ENCODE peak calls at places on chromosomes 1 and 21, in nine cellular contexts. D is body of pancreas, B is lower lobe of right lung, A is cardiac muscle cell, Z is right atrium auricular region, H is left ventricle myocardium inferior, T is HCT116, I is fibroblast of lung, C is uterus. R is an unnamed sample.
A peak's percentile ranks its signal among the peaks of the same experiment; 100 is the strongest.

GRCh38 chr1:227378876-227379554 is 60.7 kb upstream of the CDC42BPA start:
- DNase-seq in D (no peak), B (no peak), A (no peak), Z (no peak), H (no peak), T (no peak), I (no peak), C (no peak), R (no peak)

GRCh38 chr21:45737485-45738166 is 94.1 kb downstream of the PCBP3 start:
- DNase-seq in D (no peak), B (no peak), A (no peak), Z (no peak), H (no peak), T (no peak), I (no peak), C (no peak), R (no peak)

GRCh38 chr1:5999711-6000443 is 7.7 kb upstream of the NPHP4 start:
- DNase-seq in D (no peak), B (peak; percentile 35), A (no peak), Z (no peak), H (peak; percentile 22), T (no peak), I (no peak), C (no peak), R (no peak)

GRCh38 chr1:153541641-153542569 is 1.2 kb upstream of the S100A5 start:
- DNase-seq in D (no peak), B (no peak), A (no peak), Z (no peak), H (no peak), T (no peak), I (no peak), C (no peak), R (no peak)

GRCh38 chr1:6222644-6223043 is 13.1 kb downstream of the ICMT start:
- DNase-seq in D (no peak), B (no peak), A (no peak), Z (peak; percentile 81), H (peak; percentile 72), T (no peak), I (peak; percentile 72), C (peak; percentile 56), R (no peak)

GRCh38 chr1:150221552-150221951 is 14.4 kb downstream of the ANP32E start:
- DNase-seq in D (no peak), B (no peak), A (no peak), Z (no peak), H (no peak), T (peak; percentile 7), I (peak; percentile 57), C (no peak), R (no peak)

GRCh38 chr1:36807262-36807661 is 227.1 kb downstream of the GRIK3 start:
- DNase-seq in D (no peak), B (no peak), A (no peak), Z (no peak), H (no peak), T (no peak), I (no peak), C (no peak), R (no peak)

GRCh38 chr1:119711804-119712341 is at the start of gene PHGDH:
- DNase-seq in D (peak; percentile 78), B (peak; percentile 74), A (peak; percentile 80), Z (peak; percentile 78), H (peak; percentile 62), T (peak; percentile 80), I (peak; percentile 90), C (peak; percentile 76), R (peak; percentile 78)

GRCh38 chr1:94039871-94040569 is 80.9 kb downstream of the ABCA4 start:
- DNase-seq in D (no peak), B (no peak), A (no peak), Z (no peak), H (peak; percentile 50), T (no peak), I (peak; percentile 50), C (no peak), R (no peak)

GRCh38 chr1:201471772-201472171 is 2.8 kb upstream of the PHLDA3 start:
- DNase-seq in D (no peak), B (no peak), A (no peak), Z (no peak), H (no peak), T (no peak), I (peak; percentile 80), C (no peak), R (no peak)

GRCh38 chr1:76443217-76443616 is 368.7 kb downstream of the ST6GALNAC3 start:
- DNase-seq in D (no peak), B (no peak), A (no peak), Z (no peak), H (no peak), T (no peak), I (no peak), C (no peak), R (no peak)

GRCh38 chr1:224170748-224171478 is 12.1 kb upstream of the DEGS1 start:
- DNase-seq in D (no peak), B (peak; percentile 66), A (no peak), Z (no peak), H (no peak), T (no peak), I (no peak), C (no peak), R (no peak)

GRCh38 chr1:74684301-74684700 is 10.7 kb upstream of the ERICH3 start:
- DNase-seq in D (no peak), B (no peak), A (no peak), Z (no peak), H (no peak), T (no peak), I (no peak), C (no peak), R (no peak)

GRCh38 chr1:74693473-74693872 is 19.9 kb upstream of the ERICH3 start:
- DNase-seq in D (no peak), B (no peak), A (no peak), Z (no peak), H (no peak), T (no peak), I (no peak), C (no peak), R (no peak)

GRCh38 chr1:74690909-74691308 is 17.3 kb upstream of the ERICH3 start:
- DNase-seq in D (no peak), B (no peak), A (no peak), Z (no peak), H (no peak), T (no peak), I (no peak), C (no peak), R (no peak)

GRCh38 chr1:74686941-74687340 is 13.3 kb upstream of the ERICH3 start:
- DNase-seq in D (no peak), B (no peak), A (no peak), Z (no peak), H (no peak), T (no peak), I (no peak), C (no peak), R (no peak)

DNA sequence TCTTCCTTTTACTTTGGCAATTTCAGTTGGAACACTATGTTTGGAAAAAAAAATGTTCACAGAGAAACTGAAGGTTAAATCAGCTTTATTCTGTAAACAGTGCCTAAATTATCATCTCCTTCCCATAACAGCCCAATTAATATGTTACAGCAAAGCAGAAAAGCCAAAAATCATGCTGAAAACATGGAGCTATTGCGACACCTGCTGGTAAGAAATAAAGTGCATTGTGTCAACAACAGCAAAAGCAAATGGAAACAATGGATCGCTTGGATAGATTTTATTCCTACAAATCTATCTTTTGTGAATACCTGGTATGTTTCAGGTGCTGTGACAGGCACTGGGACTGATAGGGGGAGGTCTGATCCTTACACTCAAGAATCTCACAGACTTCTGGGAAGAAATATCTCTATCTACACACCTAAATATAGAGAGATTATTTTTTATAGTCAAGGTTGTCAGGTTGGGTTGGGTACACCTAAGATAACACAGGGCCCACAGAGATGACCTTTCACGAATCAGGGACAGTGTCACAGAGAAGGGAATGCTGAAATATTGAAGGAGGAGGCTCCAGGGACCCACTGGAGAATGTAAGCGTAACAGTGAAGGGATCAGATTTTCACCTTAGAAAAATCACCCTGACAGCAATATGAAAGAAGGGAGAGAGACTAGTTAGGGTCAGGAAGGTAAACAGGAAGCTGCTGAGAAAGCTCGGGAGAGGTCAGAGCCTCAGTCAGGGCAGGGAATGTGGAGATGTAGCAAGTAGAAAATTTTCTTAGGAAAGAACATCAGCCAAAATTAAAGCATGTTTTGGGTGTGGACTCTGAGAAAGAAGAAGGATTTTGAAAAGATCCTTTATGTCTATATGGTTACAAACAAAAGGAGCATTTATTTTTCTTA is 16.5 kb upstream of the ERICH3 start:
- DNase-seq in D (peak; percentile 54), B (no peak), A (peak; percentile 77), Z (no peak), H (no peak), T (peak; percentile 32), I (peak; percentile 65), C (peak; percentile 45), R (no peak)
- H3K27ac ChIP-seq in D (no peak overlapping the region), B (no peak overlapping the region), A (no peak overlapping the region), Z (no peak overlapping the region), H (no peak overlapping the region), T (no peak overlapping the region), I (no peak overlapping the region), C (no peak overlapping the region), R (no peak overlapping the region)

DNA sequence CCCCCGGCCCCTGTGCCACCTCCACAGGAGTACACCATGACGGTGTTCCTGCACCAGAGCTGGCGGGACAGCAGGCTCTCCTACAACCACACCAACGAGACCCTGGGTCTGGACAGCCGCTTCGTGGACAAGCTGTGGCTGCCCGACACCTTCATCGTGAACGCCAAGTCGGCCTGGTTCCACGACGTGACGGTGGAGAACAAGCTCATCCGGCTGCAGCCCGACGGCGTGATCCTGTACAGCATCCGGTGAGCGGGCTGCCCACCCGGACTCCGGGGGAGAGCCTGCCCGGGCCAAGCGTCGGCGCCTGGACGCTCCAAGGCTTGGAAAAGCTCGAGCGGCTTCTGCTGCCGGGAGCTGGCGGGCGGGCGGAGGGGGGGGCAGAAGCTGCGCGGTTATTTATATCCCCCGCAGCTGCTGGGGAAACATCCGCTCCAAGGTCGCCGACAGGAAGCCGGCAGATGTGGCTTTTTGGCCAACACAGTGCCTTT is 6.4 kb downstream of the GABRD start:
- DNase-seq in D (no peak), B (no peak), A (no peak), Z (no peak), H (peak; percentile 58), T (no peak), I (no peak), C (no peak), R (no peak)
- H3K4me3 ChIP-seq in D (no peak overlapping the region), B (no peak overlapping the region), A (no peak overlapping the region), Z (no peak overlapping the region), H (peak overlapping the region; percentile 39), T (no peak overlapping the region), I (no peak overlapping the region), C (no peak overlapping the region), R (peak overlapping the region; percentile 48)

GRCh38 chr1:113452921-113453770 is 62.8 kb downstream of the MAGI3 start:
- DNase-seq in D (peak; percentile 20), B (no peak), A (peak; percentile 46), Z (no peak), H (no peak), T (peak; percentile 39), I (peak; percentile 78), C (no peak), R (no peak)
- TF ChIP-seq CTCF in D (peak; percentile 29), B (peak; percentile 36), A (peak; percentile 68), Z (no peak), H (peak; percentile 64), T (peak; percentile 65), I (peak; percentile 77), C (peak; percentile 24), R (no peak)

DNA sequence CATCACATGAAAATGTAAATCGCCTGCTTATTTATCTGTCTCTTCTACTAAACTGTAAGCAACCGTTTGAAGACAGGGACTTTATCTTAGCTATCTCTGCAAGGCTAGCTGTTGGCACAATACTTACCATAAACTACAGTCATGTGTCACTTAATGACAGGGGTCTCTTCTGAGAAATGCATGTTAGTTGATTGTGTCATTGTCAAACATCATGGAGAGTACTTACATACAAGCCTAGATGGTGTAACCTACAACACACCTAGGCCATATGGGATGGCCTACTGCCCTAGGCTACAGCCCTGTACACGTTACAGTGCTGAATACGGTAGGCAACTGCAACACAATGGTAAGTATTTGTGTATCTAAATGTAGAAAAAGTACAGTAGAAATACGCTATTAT is 267.9 kb downstream of the SDCCAG8 start:
- DNase-seq in D (no peak), B (no peak), A (no peak), Z (no peak), H (no peak), T (no peak), I (no peak), C (no peak), R (no peak)
- H3K27ac ChIP-seq in D (no peak overlapping the region), B (no peak overlapping the region), A (no peak overlapping the region), Z (no peak overlapping the region), H (no peak overlapping the region), T (no peak overlapping the region), I (no peak overlapping the region), C (no peak overlapping the region), R (no peak overlapping the region)